ENCODE peak calls at places on chromosome 6, in four cellular contexts. One of them, this sample, is unnamed.
A peak's percentile ranks its signal among the peaks of the same experiment; 100 is the strongest.

GRCh38 chr6:144947398-144947976 is 662.4 kb downstream of the UTRN start:
- DNase-seq in GM12878: no peak
- DNase-seq in A549: no peak
- DNase-seq in IMR-90: no peak
- DNase-seq in this sample: no peak

GRCh38 chr6:6193221-6193745 is 127.2 kb downstream of the F13A1 start:
- DNase-seq in IMR-90: no peak
- DNase-seq in GM12878: no peak
- DNase-seq in A549: no peak
- DNase-seq in this sample: no peak

GRCh38 chr6:148952147-148953041 is 205.6 kb downstream of the UST start:
- DNase-seq in GM12878: no peak
- DNase-seq in IMR-90: peak; percentile 65
- DNase-seq in A549: no peak
- DNase-seq in this sample: no peak

GRCh38 chr6:658244-658643 is 1.3 kb upstream of the HUS1B start:
- DNase-seq in IMR-90: peak; percentile 88
- DNase-seq in GM12878: no peak
- DNase-seq in A549: no peak
- DNase-seq in this sample: no peak

GRCh38 chr6:31620586-31621319 is at the start of gene PRRC2A:
- DNase-seq in GM12878: no peak
- DNase-seq in IMR-90: peak; percentile 59
- DNase-seq in A549: peak; percentile 76
- DNase-seq in this sample: peak; percentile 43

GRCh38 chr6:103675807-103676406 is 1183.8 kb downstream of the HACE1 start:
- DNase-seq in A549: no peak
- DNase-seq in IMR-90: no peak
- DNase-seq in GM12878: no peak
- DNase-seq in this sample: no peak

GRCh38 chr6:169454204-169454871 is 200.7 kb upstream of the THBS2 start:
- DNase-seq in IMR-90: peak; percentile 94
- DNase-seq in A549: no peak
- DNase-seq in GM12878: no peak
- DNase-seq in this sample: no peak

GRCh38 chr6:87066449-87067288 is 28.2 kb downstream of the CGA start:
- DNase-seq in IMR-90: peak; percentile 72
- DNase-seq in GM12878: peak; percentile 28
- DNase-seq in A549: peak; percentile 28
- DNase-seq in this sample: no peak

GRCh38 chr6:14108571-14109410 is 8.8 kb upstream of the CD83 start:
- DNase-seq in A549: no peak
- DNase-seq in IMR-90: no peak
- DNase-seq in GM12878: peak; percentile 97
- DNase-seq in this sample: no peak

GRCh38 chr6:106746660-106747059 is 117.3 kb downstream of the QRSL1 start:
- DNase-seq in IMR-90: peak; percentile 80
- DNase-seq in A549: peak; percentile 80
- DNase-seq in GM12878: no peak
- DNase-seq in this sample: no peak

GRCh38 chr6:43817192-43817591 is 47.2 kb downstream of the VEGFA start:
- DNase-seq in GM12878: no peak
- DNase-seq in IMR-90: peak; percentile 31
- DNase-seq in A549: peak; percentile 66
- DNase-seq in this sample: peak; percentile 27

GRCh38 chr6:13278184-13278583 is 50.2 kb downstream of the TBC1D7 start:
- DNase-seq in IMR-90: no peak
- DNase-seq in GM12878: no peak
- DNase-seq in A549: no peak
- DNase-seq in this sample: peak; percentile 25

GRCh38 chr6:127192911-127193503 is 73.7 kb upstream of the RNF146 start:
- DNase-seq in A549: no peak
- DNase-seq in GM12878: no peak
- DNase-seq in IMR-90: peak; percentile 62
- DNase-seq in this sample: no peak

GRCh38 chr6:132198896-132199295 is 202.4 kb downstream of the MOXD1 start:
- DNase-seq in A549: no peak
- DNase-seq in GM12878: no peak
- DNase-seq in IMR-90: peak; percentile 87
- DNase-seq in this sample: no peak

GRCh38 chr6:6676910-6677441 is 88.5 kb downstream of the LY86 start:
- DNase-seq in IMR-90: peak; percentile 69
- DNase-seq in GM12878: peak; percentile 66
- DNase-seq in A549: peak; percentile 43
- DNase-seq in this sample: peak; percentile 95

GRCh38 chr6:12369781-12370262 is 79.7 kb downstream of the EDN1 start:
- DNase-seq in IMR-90: no peak
- DNase-seq in A549: no peak
- DNase-seq in GM12878: peak; percentile 73
- DNase-seq in this sample: no peak

GRCh38 chr6:54481096-54481495 is 172.9 kb downstream of the TINAG start:
- DNase-seq in A549: no peak
- DNase-seq in IMR-90: no peak
- DNase-seq in GM12878: no peak
- DNase-seq in this sample: no peak

GRCh38 chr6:34722451-34722850 is 25.9 kb upstream of the ILRUN start:
- DNase-seq in IMR-90: no peak
- DNase-seq in GM12878: no peak
- DNase-seq in A549: no peak
- DNase-seq in this sample: no peak

GRCh38 chr6:36436466-36436865 is 6.2 kb downstream of the PXT1 start:
- DNase-seq in IMR-90: peak; percentile 83
- DNase-seq in GM12878: no peak
- DNase-seq in A549: no peak
- DNase-seq in this sample: no peak

GRCh38 chr6:162733489-162733888 is 5.7 kb downstream of the PACRG start:
- DNase-seq in IMR-90: no peak
- DNase-seq in A549: no peak
- DNase-seq in GM12878: no peak
- DNase-seq in this sample: no peak

GRCh38 chr6:167848783-167849182 is 22.1 kb downstream of the AFDN start:
- DNase-seq in GM12878: no peak
- DNase-seq in IMR-90: no peak
- DNase-seq in A549: no peak
- DNase-seq in this sample: no peak
- H3K4me1 ChIP-seq in GM12878: peaks cover 7% of the 10 kb centered on the region
- H3K4me1 ChIP-seq in IMR-90: peaks cover 4% of the 10 kb centered on the region
- H3K4me1 ChIP-seq in A549: peaks cover 29% of the 10 kb centered on the region
- H3K4me1 ChIP-seq in this sample: peaks cover 9% of the 10 kb centered on the region

GRCh38 chr6:149963212-149963461 is 606 bp upstream of the ULBP1 start:
- DNase-seq in A549: peak; percentile 43
- DNase-seq in GM12878: no peak
- DNase-seq in IMR-90: peak; percentile 40
- DNase-seq in this sample: peak; percentile 67

GRCh38 chr6:149964243-149965190 is 774 bp downstream of the ULBP1 start:
- DNase-seq in GM12878: no peak
- DNase-seq in A549: no peak
- DNase-seq in IMR-90: peak; percentile 16
- DNase-seq in this sample: no peak

GRCh38 chr6:149967591-149967990 is 3.8 kb downstream of the ULBP1 start:
- DNase-seq in IMR-90: no peak
- DNase-seq in A549: no peak
- DNase-seq in GM12878: no peak
- DNase-seq in this sample: no peak

GRCh38 chr6:149963462-149964242 is at the start of gene ULBP1:
- DNase-seq in IMR-90: peak; percentile 83
- DNase-seq in A549: peak; percentile 73
- DNase-seq in GM12878: no peak
- DNase-seq in this sample: peak; percentile 93

DNA sequence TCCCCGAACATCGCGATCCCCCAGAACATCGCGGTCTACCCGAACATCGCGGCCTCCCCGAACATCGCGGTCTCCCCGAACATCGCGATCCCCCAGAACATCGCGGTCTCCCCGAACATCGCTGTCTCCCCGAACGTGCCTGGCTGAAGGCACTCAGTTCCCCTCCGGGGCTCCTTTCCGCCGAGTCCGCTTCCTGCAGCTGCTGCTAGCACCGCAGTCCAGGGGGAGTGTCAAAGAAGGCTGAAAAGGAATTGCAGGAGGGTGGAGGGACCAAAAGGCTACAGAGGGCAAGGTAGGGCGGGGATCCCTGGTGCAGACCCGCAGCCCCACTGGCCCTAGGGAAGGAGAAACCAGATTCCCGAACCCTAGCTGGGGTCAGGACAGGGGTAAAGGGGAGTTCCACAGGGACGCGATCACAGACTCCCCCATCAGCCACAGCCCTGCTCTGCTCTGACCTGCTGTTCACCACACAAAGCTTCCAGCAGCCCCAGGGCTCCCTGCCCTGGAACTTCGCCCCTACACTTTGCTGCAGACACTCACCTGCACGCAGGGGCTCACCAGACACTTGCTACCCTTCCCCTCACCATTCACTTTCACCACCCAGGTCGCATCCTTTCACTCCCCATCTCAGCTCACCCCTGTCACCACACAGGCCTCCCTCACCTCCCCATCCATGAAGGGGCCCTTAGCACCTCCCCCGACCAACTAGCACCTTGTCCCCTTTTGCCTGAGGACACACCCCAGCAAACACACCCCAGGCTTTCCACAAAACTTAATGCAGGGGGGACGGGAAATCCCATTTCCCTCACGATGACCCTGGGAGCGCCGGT is 1.7 kb downstream of the ULBP1 start:
- DNase-seq in IMR-90: no peak
- DNase-seq in GM12878: no peak
- DNase-seq in A549: no peak
- DNase-seq in this sample: no peak
- TF ChIP-seq CEBPB in IMR-90: no peak
- TF ChIP-seq CEBPB in GM12878: no peak
- TF ChIP-seq CEBPB in A549: no peak
- TF ChIP-seq CEBPB in this sample: no peak

DNA sequence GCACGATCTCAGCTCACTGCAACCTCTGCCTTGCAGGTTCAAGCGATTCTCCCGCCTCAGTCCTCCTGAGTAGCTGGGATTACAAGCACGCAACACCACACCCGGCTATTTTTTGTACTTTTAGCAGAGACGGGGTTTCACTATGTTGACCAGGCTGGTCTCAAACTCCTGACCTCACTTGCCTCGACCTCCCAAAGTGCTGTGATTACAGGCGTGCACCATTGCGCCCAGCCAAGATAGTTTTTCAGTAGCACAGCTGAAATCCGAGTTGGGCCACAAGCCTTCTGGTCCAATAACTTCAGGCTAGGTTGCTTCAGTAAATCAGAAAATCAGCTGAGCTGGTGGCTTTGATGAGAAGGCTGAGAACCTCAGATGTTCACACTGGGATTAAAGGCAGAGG is 65.7 kb downstream of the TRAM2 start:
- DNase-seq in A549: no peak
- DNase-seq in IMR-90: no peak
- DNase-seq in GM12878: no peak
- DNase-seq in this sample: no peak
- H3K4me1 ChIP-seq in A549: peaks cover 61% of the 10 kb centered on the region
- H3K4me1 ChIP-seq in IMR-90: peaks cover 47% of the 10 kb centered on the region
- H3K4me1 ChIP-seq in GM12878: no peaks in the 10 kb centered on the region
- H3K4me1 ChIP-seq in this sample: peaks cover 14% of the 10 kb centered on the region

GRCh38 chr6:112370946-112371345 is 23.8 kb downstream of the RFPL4B start:
- DNase-seq in IMR-90: no peak
- DNase-seq in GM12878: no peak
- DNase-seq in A549: no peak
- DNase-seq in this sample: no peak

GRCh38 chr6:112366695-112367546 is 19.8 kb downstream of the RFPL4B start:
- DNase-seq in GM12878: no peak
- DNase-seq in A549: no peak
- DNase-seq in IMR-90: no peak
- DNase-seq in this sample: no peak

GRCh38 chr6:112367655-112368054 is 20.5 kb downstream of the RFPL4B start:
- DNase-seq in IMR-90: no peak
- DNase-seq in A549: no peak
- DNase-seq in GM12878: no peak
- DNase-seq in this sample: no peak

GRCh38 chr6:112372213-112372806 is 25.2 kb downstream of the RFPL4B start:
- DNase-seq in IMR-90: peak; percentile 46
- DNase-seq in GM12878: no peak
- DNase-seq in A549: peak; percentile 3
- DNase-seq in this sample: no peak
- TF ChIP-seq CEBPB in IMR-90: no peak
- TF ChIP-seq CEBPB in GM12878: no peak
- TF ChIP-seq CEBPB in A549: no peak
- TF ChIP-seq CEBPB in this sample: no peak

GRCh38 chr6:167118006-167118405 is 4.9 kb upstream of the CCR6 start:
- DNase-seq in A549: no peak
- DNase-seq in IMR-90: no peak
- DNase-seq in GM12878: no peak
- DNase-seq in this sample: no peak
- H3K4me1 ChIP-seq in A549: no peaks in the 10 kb centered on the region
- H3K4me1 ChIP-seq in IMR-90: no peaks in the 10 kb centered on the region
- H3K4me1 ChIP-seq in GM12878: peaks cover 74% of the 10 kb centered on the region
- H3K4me1 ChIP-seq in this sample: no peaks in the 10 kb centered on the region

DNA sequence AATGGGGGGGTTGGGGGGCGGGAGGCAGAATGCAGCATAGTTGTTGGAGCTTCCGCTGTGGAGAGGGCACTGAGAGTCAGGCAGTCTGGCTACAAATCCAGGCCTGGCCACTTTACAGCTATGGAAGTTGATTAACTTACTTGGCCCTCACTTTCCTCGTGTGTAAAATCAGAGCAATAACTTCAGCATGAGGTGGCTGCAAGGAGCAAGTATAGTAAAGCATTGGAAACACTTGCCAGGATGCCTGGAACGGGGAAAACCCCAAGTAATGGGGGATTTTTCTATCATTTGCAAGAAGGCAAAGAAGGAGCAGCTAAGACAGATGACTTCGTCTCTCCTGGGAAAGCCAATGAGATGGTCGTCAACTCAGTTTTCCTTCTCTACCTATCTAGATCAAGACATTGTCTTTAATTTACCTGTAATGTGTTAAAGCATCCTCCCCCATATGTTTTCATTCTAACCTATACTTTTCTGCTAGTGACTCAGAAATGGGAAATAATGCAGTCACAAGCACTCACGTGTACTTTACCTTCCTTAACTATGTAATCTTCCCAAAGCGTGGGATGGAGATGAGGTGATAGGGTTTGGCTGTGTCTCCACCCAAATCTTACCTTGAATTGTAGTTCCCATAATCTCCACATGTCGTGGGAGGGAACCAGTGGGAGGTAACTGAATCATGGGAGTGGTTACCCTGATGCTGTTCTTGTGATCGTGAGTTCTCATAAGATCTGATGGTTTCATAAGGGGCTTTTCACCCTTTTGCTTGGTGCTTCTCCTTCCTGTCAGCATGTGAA is 35.6 kb downstream of the AGPAT4 start:
- DNase-seq in GM12878: no peak
- DNase-seq in A549: no peak
- DNase-seq in IMR-90: peak; percentile 76
- DNase-seq in this sample: peak; percentile 34
- TF ChIP-seq CEBPB in GM12878: no peak
- TF ChIP-seq CEBPB in A549: no peak
- TF ChIP-seq CEBPB in IMR-90: no peak
- TF ChIP-seq CEBPB in this sample: no peak

This sample was measured in H1.